ENCODE peak calls at places on chromosomes 2 and 18, in four cellular contexts. S, X, V and B are unnamed samples.

GRCh38 chr2:74844752-74845151 is 10.8 kb downstream of the HK2 start:
- DNase-seq in S (no peak), X (no peak), V (no peak), B (no peak)

GRCh38 chr2:68878753-68879152 is 7.6 kb upstream of the BMP10 start:
- DNase-seq in S (no peak), X (no peak), V (no peak), B (no peak)

GRCh38 chr2:224689539-224689938 is 26.6 kb downstream of the CCDC195 start:
- DNase-seq in S (no peak), X (no peak), V (no peak), B (no peak)

GRCh38 chr18:23929362-23929940 is 85.1 kb upstream of the TTC39C start:
- DNase-seq in S (no peak), X (no peak), V (no peak), B (no peak)

GRCh38 chr18:6039055-6039454 is 143.7 kb upstream of the TMEM200C start:
- DNase-seq in S (no peak), X (no peak), V (no peak), B (no peak)

GRCh38 chr2:74893332-74893731 is 59.4 kb downstream of the HK2 start:
- DNase-seq in S (no peak), X (no peak), V (no peak), B (no peak)

GRCh38 chr2:187075106-187076070 is 226.4 kb upstream of the ZSWIM2 start:
- DNase-seq in S (no peak), X (no peak), V (no peak), B (no peak)

GRCh38 chr2:128492966-128493811 is 174.5 kb upstream of the HS6ST1 start:
- DNase-seq in S (no peak), X (no peak), V (no peak), B (no peak)

GRCh38 chr2:37471104-37471503 is 126.7 kb downstream of the QPCT start:
- DNase-seq in S (no peak), X (no peak), V (no peak), B (no peak)

GRCh38 chr2:181374741-181375675 is 82.2 kb upstream of the ITGA4 start:
- DNase-seq in S (no peak), X (no peak), V (peak), B (peak)

GRCh38 chr2:191358325-191359025 is 113.3 kb downstream of the MYO1B start:
- DNase-seq in S (no peak), X (no peak), V (no peak), B (no peak)

GRCh38 chr2:68925298-68925885 is 27.3 kb downstream of the GKN2 start:
- DNase-seq in S (peak), X (no peak), V (peak), B (peak)

GRCh38 chr18:44796505-44797198 is 116.0 kb downstream of the SETBP1 start:
- DNase-seq in S (no peak), X (no peak), V (no peak), B (no peak)

GRCh38 chr18:57210101-57210661 is 63.3 kb downstream of the BOD1L2 start:
- DNase-seq in S (no peak), X (no peak), V (no peak), B (no peak)

GRCh38 chr2:30162821-30163220 is 16.0 kb downstream of the YPEL5 start:
- DNase-seq in S (no peak), X (no peak), V (no peak), B (no peak)

GRCh38 chr2:30161929-30162328 is 15.1 kb downstream of the YPEL5 start:
- DNase-seq in S (no peak), X (no peak), V (no peak), B (no peak)

GRCh38 chr2:30164131-30164925 is 17.5 kb downstream of the YPEL5 start:
- DNase-seq in S (no peak), X (no peak), V (no peak), B (no peak)

GRCh38 chr2:30165617-30166016 is 18.8 kb downstream of the YPEL5 start:
- DNase-seq in S (no peak), X (no peak), V (no peak), B (no peak)

DNA sequence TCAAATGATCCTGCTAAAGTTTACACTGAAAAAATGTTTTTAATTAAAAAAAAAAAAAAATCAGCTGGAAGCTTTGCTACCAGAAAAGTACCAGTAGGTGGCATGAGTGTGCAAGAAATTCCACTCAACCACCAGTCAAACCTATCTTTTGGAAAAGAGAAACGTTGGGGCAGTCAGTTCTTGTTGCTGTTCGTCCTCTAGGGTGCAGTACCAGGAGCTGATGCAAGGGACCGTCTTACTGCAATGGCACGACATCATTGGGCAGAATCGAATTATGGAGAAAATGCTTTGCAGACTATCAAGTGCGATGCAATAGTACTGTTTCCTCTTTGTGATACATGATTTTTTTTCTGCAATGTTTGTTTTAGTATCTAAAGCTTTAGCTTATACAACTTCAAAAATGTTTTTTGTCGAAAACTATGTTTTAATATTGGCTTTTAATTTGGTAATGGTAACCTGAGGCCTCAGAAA is 18.3 kb downstream of the YPEL5 start:
- DNase-seq in S (peak), X (no peak), V (peak), B (peak)
- TF ChIP-seq POLR2AphosphoS5 in S (no peak), X (no peak), V (peak), B (no peak)

DNA sequence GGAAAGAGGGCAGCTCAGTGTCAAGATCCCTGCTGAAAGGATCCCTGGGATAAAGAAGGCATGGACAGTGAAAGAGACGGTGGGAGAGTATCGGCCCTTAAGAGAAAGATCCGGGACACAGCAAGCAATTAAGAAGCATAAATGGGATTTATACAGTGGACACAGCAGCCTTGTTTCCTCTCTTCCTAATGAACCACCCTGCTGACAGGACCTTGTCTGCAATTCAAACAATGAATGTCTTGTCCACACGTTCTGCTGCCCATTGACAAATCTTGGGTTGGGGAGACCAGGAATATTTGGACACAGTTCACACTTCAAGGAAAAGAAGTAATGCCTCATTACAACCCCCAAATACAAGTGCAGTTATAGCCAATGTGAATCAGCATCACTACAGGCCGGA is 16.5 kb downstream of the CPLX4 start:
- DNase-seq in S (no peak), X (no peak), V (no peak), B (no peak)
- TF ChIP-seq POLR2AphosphoS5 in S (no peak), X (no peak), V (no peak), B (no peak)

DNA sequence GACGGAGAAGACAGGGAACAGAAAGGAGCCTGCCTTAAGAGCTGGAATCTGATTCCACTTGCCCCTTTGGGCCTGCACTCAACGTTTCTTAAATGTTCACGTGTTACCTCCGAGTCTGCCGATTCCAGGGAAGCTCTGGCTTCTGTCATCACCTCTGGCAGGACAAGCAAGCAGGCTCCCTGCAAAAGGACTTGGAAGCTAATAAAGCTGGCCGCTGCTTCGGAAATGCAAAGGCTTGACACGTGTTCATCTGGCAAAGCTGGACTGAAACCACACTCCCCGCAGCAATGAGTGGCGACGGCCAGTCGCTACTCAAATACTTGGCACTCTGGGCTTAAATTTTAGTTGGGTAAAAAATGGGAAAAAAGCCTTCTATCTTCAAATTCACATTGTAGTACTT is 231.2 kb downstream of the PRKCE start:
- DNase-seq in S (no peak), X (no peak), V (peak), B (no peak)
- TF ChIP-seq POLR2AphosphoS5 in S (no peak), X (no peak), V (no peak), B (no peak)

GRCh38 chr2:20292984-20293383 is 57.7 kb downstream of the PUM2 start:
- DNase-seq in S (no peak), X (no peak), V (no peak), B (no peak)

GRCh38 chr2:20288941-20289340 is 61.7 kb downstream of the PUM2 start:
- DNase-seq in S (no peak), X (no peak), V (no peak), B (no peak)

GRCh38 chr2:20291846-20292408 is 58.7 kb downstream of the PUM2 start:
- DNase-seq in S (no peak), X (no peak), V (no peak), B (no peak)

GRCh38 chr2:20294231-20294630 is 56.4 kb downstream of the PUM2 start:
- DNase-seq in S (no peak), X (no peak), V (no peak), B (no peak)

DNA sequence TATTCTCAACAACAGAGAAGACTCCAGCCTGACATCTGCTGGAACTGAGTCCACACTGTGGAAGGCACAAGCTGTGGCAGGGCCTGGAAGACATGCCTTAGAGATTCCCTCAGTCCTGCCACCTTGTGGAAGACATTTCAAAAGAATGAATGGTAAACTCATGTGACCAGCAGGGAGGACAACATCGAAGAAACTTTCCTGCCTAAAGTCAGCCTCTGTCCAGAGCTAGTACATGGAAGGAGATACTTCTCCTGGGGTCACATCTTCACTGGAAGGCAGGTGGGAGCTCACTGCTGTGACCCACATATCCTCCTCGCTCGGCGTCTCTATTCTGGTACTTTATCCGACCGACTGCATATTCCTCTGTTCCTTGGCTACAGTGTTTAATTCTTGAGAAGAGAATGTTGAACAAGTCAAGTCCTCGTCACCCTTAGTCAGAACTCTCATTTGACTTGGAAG is 59.5 kb downstream of the PUM2 start:
- DNase-seq in S (peak), X (no peak), V (peak), B (peak)
- TF ChIP-seq POLR2AphosphoS5 in S (no peak), X (no peak), V (no peak), B (no peak)

GRCh38 chr2:113080134-113080533 is 12.4 kb downstream of the IL1F10 start:
- DNase-seq in S (peak), X (no peak), V (peak), B (no peak)

GRCh38 chr2:113079123-113079522 is 11.4 kb downstream of the IL1F10 start:
- DNase-seq in S (no peak), X (no peak), V (no peak), B (no peak)

GRCh38 chr2:113076917-113077669 is 9.3 kb downstream of the IL1F10 start:
- DNase-seq in S (no peak), X (no peak), V (no peak), B (no peak)

GRCh38 chr2:113077921-113078320 is 10.2 kb downstream of the IL1F10 start:
- DNase-seq in S (no peak), X (no peak), V (no peak), B (no peak)

GRCh38 chr2:113078350-113078839 is 10.6 kb downstream of the IL1F10 start:
- DNase-seq in S (no peak), X (no peak), V (no peak), B (no peak)
- TF ChIP-seq POLR2AphosphoS5 in S (no peak), X (no peak), V (no peak), B (no peak)